ENCODE peak calls at places on chromosomes 7 and 10, in eight cellular contexts. One of them, this sample, is unnamed.

GRCh38 chr10:76124230-76124629 is 692.8 kb downstream of the LRMDA start:
- DNase-seq in cerebellum: peak
- DNase-seq in hypothalamus: no peak
- DNase-seq in caudate nucleus: no peak
- DNase-seq in NCI-H69: peak
- DNase-seq in sigmoid colon: no peak
- DNase-seq in endothelial cell: no peak
- DNase-seq in fibroblast of villous mesenchyme: no peak
- DNase-seq in this sample: no peak

GRCh38 chr10:123146013-123146891 is 1.7 kb upstream of the HMX2 start:
- DNase-seq in cerebellum: no peak
- DNase-seq in hypothalamus: no peak
- DNase-seq in caudate nucleus: no peak
- DNase-seq in NCI-H69: no peak
- DNase-seq in sigmoid colon: no peak
- DNase-seq in endothelial cell: no peak
- DNase-seq in fibroblast of villous mesenchyme: no peak
- DNase-seq in this sample: no peak

GRCh38 chr10:99770408-99771045 is 11.9 kb upstream of the ABCC2 start:
- DNase-seq in cerebellum: no peak
- DNase-seq in hypothalamus: no peak
- DNase-seq in caudate nucleus: no peak
- DNase-seq in NCI-H69: no peak
- DNase-seq in sigmoid colon: no peak
- DNase-seq in endothelial cell: no peak
- DNase-seq in fibroblast of villous mesenchyme: no peak
- DNase-seq in this sample: no peak

GRCh38 chr10:23481351-23481961 is 42.6 kb downstream of the OTUD1 start:
- DNase-seq in cerebellum: no peak
- DNase-seq in hypothalamus: no peak
- DNase-seq in caudate nucleus: no peak
- DNase-seq in NCI-H69: no peak
- DNase-seq in sigmoid colon: no peak
- DNase-seq in endothelial cell: no peak
- DNase-seq in fibroblast of villous mesenchyme: no peak
- DNase-seq in this sample: no peak

GRCh38 chr7:34497153-34497777 is 160.8 kb upstream of the NPSR1 start:
- DNase-seq in cerebellum: no peak
- DNase-seq in hypothalamus: no peak
- DNase-seq in caudate nucleus: no peak
- DNase-seq in NCI-H69: no peak
- DNase-seq in sigmoid colon: no peak
- DNase-seq in endothelial cell: peak
- DNase-seq in fibroblast of villous mesenchyme: no peak
- DNase-seq in this sample: no peak

GRCh38 chr7:75842836-75843446 is 29.3 kb upstream of the CCL24 start:
- DNase-seq in cerebellum: no peak
- DNase-seq in hypothalamus: no peak
- DNase-seq in caudate nucleus: no peak
- DNase-seq in NCI-H69: no peak
- DNase-seq in sigmoid colon: no peak
- DNase-seq in endothelial cell: no peak
- DNase-seq in fibroblast of villous mesenchyme: peak
- DNase-seq in this sample: no peak

GRCh38 chr10:62373995-62374861 is at the start of gene ZNF365:
- DNase-seq in cerebellum: peak
- DNase-seq in hypothalamus: peak
- DNase-seq in caudate nucleus: peak
- DNase-seq in NCI-H69: peak
- DNase-seq in sigmoid colon: peak
- DNase-seq in endothelial cell: peak
- DNase-seq in fibroblast of villous mesenchyme: peak
- DNase-seq in this sample: peak

GRCh38 chr7:83502636-83503035 is 146.3 kb downstream of the SEMA3E start:
- DNase-seq in cerebellum: no peak
- DNase-seq in hypothalamus: no peak
- DNase-seq in caudate nucleus: no peak
- DNase-seq in NCI-H69: no peak
- DNase-seq in sigmoid colon: no peak
- DNase-seq in endothelial cell: no peak
- DNase-seq in fibroblast of villous mesenchyme: no peak
- DNase-seq in this sample: no peak

GRCh38 chr10:87523731-87524130 is 19.0 kb downstream of the MINPP1 start:
- DNase-seq in cerebellum: no peak
- DNase-seq in hypothalamus: no peak
- DNase-seq in caudate nucleus: no peak
- DNase-seq in NCI-H69: no peak
- DNase-seq in sigmoid colon: no peak
- DNase-seq in endothelial cell: no peak
- DNase-seq in fibroblast of villous mesenchyme: no peak
- DNase-seq in this sample: no peak

GRCh38 chr7:39413866-39414668 is 152.1 kb upstream of the YAE1 start:
- DNase-seq in cerebellum: no peak
- DNase-seq in hypothalamus: no peak
- DNase-seq in caudate nucleus: no peak
- DNase-seq in NCI-H69: peak
- DNase-seq in sigmoid colon: peak
- DNase-seq in endothelial cell: peak
- DNase-seq in fibroblast of villous mesenchyme: peak
- DNase-seq in this sample: peak

GRCh38 chr7:129134356-129134972 is 10.0 kb upstream of the TSPAN33 start:
- DNase-seq in cerebellum: no peak
- DNase-seq in hypothalamus: no peak
- DNase-seq in caudate nucleus: no peak
- DNase-seq in NCI-H69: no peak
- DNase-seq in sigmoid colon: no peak
- DNase-seq in endothelial cell: no peak
- DNase-seq in fibroblast of villous mesenchyme: no peak
- DNase-seq in this sample: no peak

GRCh38 chr10:124403548-124403947 is 15.2 kb downstream of the OAT start:
- DNase-seq in cerebellum: peak
- DNase-seq in hypothalamus: no peak
- DNase-seq in caudate nucleus: peak
- DNase-seq in NCI-H69: peak
- DNase-seq in sigmoid colon: no peak
- DNase-seq in endothelial cell: peak
- DNase-seq in fibroblast of villous mesenchyme: peak
- DNase-seq in this sample: no peak

GRCh38 chr10:129467346-129468119 is 492 bp downstream of the MGMT start:
- DNase-seq in cerebellum: peak
- DNase-seq in hypothalamus: no peak
- DNase-seq in caudate nucleus: peak
- DNase-seq in NCI-H69: no peak
- DNase-seq in sigmoid colon: peak
- DNase-seq in endothelial cell: no peak
- DNase-seq in fibroblast of villous mesenchyme: peak
- DNase-seq in this sample: peak

GRCh38 chr10:7853226-7853891 is 35.1 kb downstream of the TAF3 start:
- DNase-seq in cerebellum: no peak
- DNase-seq in hypothalamus: no peak
- DNase-seq in caudate nucleus: no peak
- DNase-seq in NCI-H69: peak
- DNase-seq in sigmoid colon: no peak
- DNase-seq in endothelial cell: no peak
- DNase-seq in fibroblast of villous mesenchyme: no peak
- DNase-seq in this sample: no peak

GRCh38 chr7:26397326-26397725 is 105.7 kb downstream of the SNX10 start:
- DNase-seq in cerebellum: peak
- DNase-seq in hypothalamus: no peak
- DNase-seq in caudate nucleus: no peak
- DNase-seq in NCI-H69: peak
- DNase-seq in sigmoid colon: no peak
- DNase-seq in endothelial cell: no peak
- DNase-seq in fibroblast of villous mesenchyme: no peak
- DNase-seq in this sample: no peak